ENCODE peak calls at places on chromosomes 16 and 17, in four cellular contexts. One of them, this sample, is unnamed.

GRCh38 chr17:15263206-15263579 is 1.9 kb downstream of the PMP22 start:
- DNase-seq in sigmoid colon: peak
- DNase-seq in GM12865: no peak
- DNase-seq in fibroblast of lung: peak
- DNase-seq in this sample: no peak

GRCh38 chr17:40032322-40033320 is 17.4 kb downstream of the CSF3 start:
- DNase-seq in sigmoid colon: peak
- DNase-seq in GM12865: no peak
- DNase-seq in fibroblast of lung: no peak
- DNase-seq in this sample: no peak

GRCh38 chr17:72613411-72614292 is 478.8 kb downstream of the SLC39A11 start:
- DNase-seq in sigmoid colon: no peak
- DNase-seq in GM12865: no peak
- DNase-seq in fibroblast of lung: peak
- DNase-seq in this sample: no peak

GRCh38 chr17:38628441-38628840 is 22.7 kb upstream of the SRCIN1 start:
- DNase-seq in sigmoid colon: no peak
- DNase-seq in GM12865: peak
- DNase-seq in fibroblast of lung: no peak
- DNase-seq in this sample: peak

GRCh38 chr17:11742891-11743290 is 144.6 kb downstream of the DNAH9 start:
- DNase-seq in sigmoid colon: no peak
- DNase-seq in GM12865: no peak
- DNase-seq in fibroblast of lung: no peak
- DNase-seq in this sample: no peak

GRCh38 chr17:69997332-69997731 is 77.7 kb upstream of the KCNJ16 start:
- DNase-seq in sigmoid colon: no peak
- DNase-seq in GM12865: no peak
- DNase-seq in fibroblast of lung: peak
- DNase-seq in this sample: no peak

GRCh38 chr17:17175917-17176316 is 30.2 kb downstream of the PLD6 start:
- DNase-seq in sigmoid colon: no peak
- DNase-seq in GM12865: peak
- DNase-seq in fibroblast of lung: no peak
- DNase-seq in this sample: no peak

GRCh38 chr17:47252209-47252608 is 1.4 kb upstream of the ITGB3 start:
- DNase-seq in sigmoid colon: no peak
- DNase-seq in GM12865: no peak
- DNase-seq in fibroblast of lung: no peak
- DNase-seq in this sample: peak

GRCh38 chr16:20901441-20902112 is 1.0 kb downstream of the LYRM1 start:
- DNase-seq in sigmoid colon: peak
- DNase-seq in GM12865: peak
- DNase-seq in fibroblast of lung: peak
- DNase-seq in this sample: peak